ENCODE peak calls at places on chromosomes 11 and 22, in seven cellular contexts. A, D, W, V, H, N and E are unnamed samples.

GRCh38 chr11:45993438-45994064 is 71.1 kb downstream of the LARGE2 start:
- DNase-seq in A (no peak), D (peak; percentile 50), W (peak; percentile 18), V (no peak), H (no peak), N (peak; percentile 16), E (no peak)

GRCh38 chr11:96094156-96094555 is 170.2 kb upstream of the MTMR2 start:
- DNase-seq in A (no peak), D (no peak), W (no peak), V (no peak), H (no peak), N (no peak), E (no peak)

GRCh38 chr11:75600356-75600755 is 38.3 kb downstream of the SERPINH1 start:
- DNase-seq in A (no peak), D (no peak), W (no peak), V (no peak), H (no peak), N (no peak), E (no peak)

GRCh38 chr11:57251491-57252104 is 14.5 kb upstream of the APLNR start:
- DNase-seq in A (peak; percentile 28), D (peak; percentile 80), W (no peak), V (no peak), H (no peak), N (peak; percentile 31), E (no peak)

GRCh38 chr11:79440451-79441158 is at the start of gene TENM4:
- DNase-seq in A (no peak), D (peak; percentile 73), W (peak; percentile 49), V (no peak), H (peak; percentile 81), N (peak; percentile 91), E (peak; percentile 84)

GRCh38 chr22:37334859-37335818 is 52.8 kb downstream of the CYTH4 start:
- DNase-seq in A (no peak), D (peak; percentile 28), W (peak; percentile 79), V (no peak), H (peak; percentile 67), N (no peak), E (no peak)

GRCh38 chr22:43148581-43148980 is 2.8 kb upstream of the TSPO start:
- DNase-seq in A (no peak), D (no peak), W (no peak), V (no peak), H (no peak), N (no peak), E (no peak)

GRCh38 chr22:21074092-21074715 is 28.5 kb downstream of the LRRC74B start:
- DNase-seq in A (no peak), D (peak; percentile 41), W (no peak), V (peak; percentile 32), H (no peak), N (no peak), E (no peak)

GRCh38 chr22:19066531-19067271 is 55.5 kb downstream of the DGCR2 start:
- DNase-seq in A (peak; percentile 42), D (peak; percentile 58), W (no peak), V (no peak), H (no peak), N (no peak), E (peak; percentile 67)

GRCh38 chr11:107385361-107385982 is 72.2 kb downstream of the CWF19L2 start:
- DNase-seq in A (no peak), D (peak; percentile 49), W (no peak), V (no peak), H (no peak), N (peak; percentile 13), E (no peak)

GRCh38 chr11:18650859-18651557 is 16.9 kb upstream of the SPTY2D1 start:
- DNase-seq in A (no peak), D (peak; percentile 78), W (peak; percentile 94), V (no peak), H (peak; percentile 23), N (peak; percentile 60), E (no peak)

GRCh38 chr22:34801221-34801620 is 264.7 kb upstream of the ISX start:
- DNase-seq in A (no peak), D (no peak), W (no peak), V (no peak), H (no peak), N (no peak), E (no peak)

GRCh38 chr22:29722151-29722550 is 2.3 kb downstream of the CABP7 start:
- DNase-seq in A (no peak), D (no peak), W (no peak), V (no peak), H (peak; percentile 45), N (no peak), E (no peak)

GRCh38 chr11:98531576-98531975 is 489.2 kb upstream of the CNTN5 start:
- DNase-seq in A (no peak), D (no peak), W (no peak), V (no peak), H (no peak), N (no peak), E (no peak)

GRCh38 chr11:132858203-132858602 is 674.1 kb downstream of the OPCML start:
- DNase-seq in A (no peak), D (peak; percentile 62), W (peak; percentile 83), V (no peak), H (no peak), N (peak; percentile 42), E (no peak)

GRCh38 chr11:65279713-65280459 is 18.1 kb downstream of the POLA2 start:
- DNase-seq in A (no peak), D (peak; percentile 92), W (no peak), V (peak; percentile 30), H (no peak), N (peak; percentile 88), E (peak; percentile 78)

GRCh38 chr11:68982134-68982533 is 1.3 kb upstream of the MRGPRD start:
- DNase-seq in A (no peak), D (no peak), W (no peak), V (no peak), H (no peak), N (no peak), E (no peak)

GRCh38 chr11:75635009-75635909 is 33.6 kb downstream of the MAP6 start:
- DNase-seq in A (no peak), D (peak; percentile 75), W (peak; percentile 25), V (no peak), H (no peak), N (peak; percentile 60), E (no peak)

GRCh38 chr11:18457435-18457834 is 1.8 kb downstream of the LDHAL6A start:
- DNase-seq in A (no peak), D (peak; percentile 8), W (no peak), V (no peak), H (no peak), N (peak; percentile 55), E (no peak)

GRCh38 chr11:65620666-65621065 is 5.1 kb downstream of the PCNX3 start:
- DNase-seq in A (no peak), D (no peak), W (no peak), V (no peak), H (no peak), N (no peak), E (no peak)

GRCh38 chr11:6202036-6202435 is 3.0 kb downstream of the OR52W1 start:
- DNase-seq in A (no peak), D (no peak), W (no peak), V (no peak), H (no peak), N (no peak), E (no peak)
- TF ChIP-seq CTCF in A (no peak), D (no peak), W (no peak), V (no peak), H (no peak), N (no peak), E (no peak)

DNA sequence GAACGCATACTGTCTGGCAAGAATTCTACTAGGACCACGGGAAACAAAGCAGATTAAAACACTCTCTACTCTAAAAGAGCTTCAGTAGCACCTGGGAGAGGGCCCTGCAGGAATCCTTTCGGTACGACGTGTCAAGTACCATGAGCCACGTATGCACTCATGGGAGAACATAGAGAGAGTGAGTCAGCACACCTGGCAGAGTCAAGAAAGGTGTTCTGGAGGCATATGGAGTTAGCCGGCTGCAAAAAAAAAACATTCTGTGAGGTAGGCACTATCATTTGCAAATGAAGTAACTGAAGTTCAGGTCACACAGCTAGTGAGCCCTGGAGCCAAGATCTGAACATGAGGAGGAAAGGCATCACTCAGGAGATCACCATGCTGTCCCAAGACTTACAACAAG is 71.1 kb upstream of the BID start:
- DNase-seq in A (no peak), D (no peak), W (no peak), V (no peak), H (no peak), N (no peak), E (no peak)
- H3K4me3 ChIP-seq in A (no peak overlapping the region), D (no peak overlapping the region), W (no peak overlapping the region), V (no peak overlapping the region), H (no peak overlapping the region), N (no peak overlapping the region), E (no peak overlapping the region)

DNA sequence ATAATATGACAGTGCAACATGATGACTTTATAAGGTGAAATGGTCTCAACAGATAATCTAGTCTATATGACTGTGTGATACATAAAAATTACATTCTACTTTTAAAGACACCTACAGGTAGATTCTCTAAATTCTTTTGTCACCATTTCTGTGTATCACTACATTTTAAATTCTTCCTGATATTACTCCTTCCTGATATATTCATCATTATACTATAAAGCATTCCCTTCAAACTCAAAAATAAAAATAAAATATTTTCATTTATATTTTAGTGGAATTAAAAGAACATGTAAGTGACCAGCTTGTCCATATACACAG is 1062.3 kb downstream of the DLG2 start:
- DNase-seq in A (no peak), D (no peak), W (no peak), V (no peak), H (no peak), N (no peak), E (no peak)
- TF ChIP-seq CTCF in A (no peak), D (no peak), W (no peak), V (peak; percentile 66), H (no peak), N (no peak), E (no peak)

GRCh38 chr11:102430158-102430836 is 22.3 kb downstream of the TMEM123 start:
- DNase-seq in A (no peak), D (no peak), W (no peak), V (no peak), H (no peak), N (no peak), E (no peak)
- H3K4me3 ChIP-seq in A (no peak overlapping the region), D (no peak overlapping the region), W (no peak overlapping the region), V (no peak overlapping the region), H (no peak overlapping the region), N (no peak overlapping the region), E (no peak overlapping the region)

GRCh38 chr11:26278354-26278753 is 53.6 kb upstream of the ANO3 start:
- DNase-seq in A (no peak), D (no peak), W (no peak), V (no peak), H (no peak), N (no peak), E (no peak)

GRCh38 chr11:26271666-26272065 is 60.3 kb upstream of the ANO3 start:
- DNase-seq in A (no peak), D (no peak), W (no peak), V (no peak), H (no peak), N (no peak), E (no peak)

DNA sequence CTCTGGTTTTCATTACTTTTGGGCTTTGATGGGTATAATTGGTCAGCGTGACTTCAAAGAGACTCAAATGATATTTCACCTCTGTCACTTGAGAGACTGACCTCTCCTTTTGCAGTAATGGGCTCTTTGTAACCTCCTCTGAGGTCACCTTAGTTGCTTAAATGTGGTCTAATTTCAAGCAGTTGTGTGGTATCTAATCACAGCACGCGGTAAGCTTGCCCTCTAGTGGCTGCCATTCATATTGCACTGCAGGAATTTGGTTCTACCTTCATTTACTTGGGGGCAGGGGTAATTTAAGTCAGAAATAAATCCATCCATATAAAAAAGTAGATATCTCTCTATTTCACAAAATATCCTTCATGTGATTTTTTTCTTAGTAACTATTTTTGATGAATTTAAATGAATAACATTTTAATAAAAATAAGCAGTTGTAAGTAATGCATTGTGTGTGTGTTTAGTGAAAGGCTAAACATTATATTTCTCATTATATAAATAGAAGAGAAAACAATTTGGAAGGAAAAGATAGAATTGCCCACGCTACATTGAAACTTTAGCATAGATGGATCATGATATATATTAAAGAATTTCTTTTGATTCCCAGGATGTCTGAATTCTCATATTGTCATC is 55.0 kb upstream of the ANO3 start:
- DNase-seq in A (no peak), D (peak; percentile 79), W (peak; percentile 87), V (peak; percentile 65), H (peak; percentile 37), N (peak; percentile 70), E (no peak)
- TF ChIP-seq CTCF in A (peak; percentile 68), D (peak; percentile 98), W (peak; percentile 96), V (peak; percentile 93), H (peak; percentile 85), N (peak; percentile 95), E (peak; percentile 90)